ENCODE peak calls at places on chromosomes 11 and 22, in five cellular contexts. One of them, this sample, is unnamed.

GRCh38 chr11:35122308-35122707 is 16.7 kb upstream of the CD44 start:
- DNase-seq in ELF-1: no peak
- DNase-seq in GM20000: no peak
- DNase-seq in GM23338: no peak
- DNase-seq in T-helper 9 cell: no peak
- DNase-seq in this sample: no peak

GRCh38 chr11:61277186-61277972 is 17.7 kb downstream of the VWCE start:
- DNase-seq in ELF-1: peak
- DNase-seq in GM20000: no peak
- DNase-seq in GM23338: no peak
- DNase-seq in T-helper 9 cell: no peak
- DNase-seq in this sample: no peak

GRCh38 chr11:69559181-69559580 is 77.7 kb downstream of the LINC01488 start:
- DNase-seq in ELF-1: peak
- DNase-seq in GM20000: no peak
- DNase-seq in GM23338: no peak
- DNase-seq in T-helper 9 cell: no peak
- DNase-seq in this sample: no peak

GRCh38 chr11:118170892-118171273 is 5.6 kb downstream of the SCN2B start:
- DNase-seq in ELF-1: no peak
- DNase-seq in GM20000: no peak
- DNase-seq in GM23338: no peak
- DNase-seq in T-helper 9 cell: no peak
- DNase-seq in this sample: no peak

GRCh38 chr22:23812378-23812777 is 25.6 kb downstream of the SMARCB1 start:
- DNase-seq in ELF-1: no peak
- DNase-seq in GM20000: no peak
- DNase-seq in GM23338: no peak
- DNase-seq in T-helper 9 cell: no peak
- DNase-seq in this sample: no peak

GRCh38 chr22:48951836-48952235 is 875.8 kb downstream of the BRD1 start:
- DNase-seq in ELF-1: no peak
- DNase-seq in GM20000: no peak
- DNase-seq in GM23338: no peak
- DNase-seq in T-helper 9 cell: no peak
- DNase-seq in this sample: no peak

GRCh38 chr11:6219359-6219758 is 14.0 kb downstream of the C11orf42 start:
- DNase-seq in ELF-1: no peak
- DNase-seq in GM20000: no peak
- DNase-seq in GM23338: no peak
- DNase-seq in T-helper 9 cell: no peak
- DNase-seq in this sample: no peak

GRCh38 chr11:36350137-36350513 is 54.0 kb downstream of the PRR5L start:
- DNase-seq in ELF-1: no peak
- DNase-seq in GM20000: no peak
- DNase-seq in GM23338: no peak
- DNase-seq in T-helper 9 cell: no peak
- DNase-seq in this sample: no peak

GRCh38 chr11:83046626-83047172 is 25.0 kb downstream of the RAB30 start:
- DNase-seq in ELF-1: no peak
- DNase-seq in GM20000: no peak
- DNase-seq in GM23338: no peak
- DNase-seq in T-helper 9 cell: no peak
- DNase-seq in this sample: no peak

GRCh38 chr11:115129771-115130306 is 374.4 kb downstream of the CADM1 start:
- DNase-seq in ELF-1: no peak
- DNase-seq in GM20000: no peak
- DNase-seq in GM23338: no peak
- DNase-seq in T-helper 9 cell: no peak
- DNase-seq in this sample: no peak